ENCODE peak calls at places on chromosome 21, in nine cellular contexts. G, S, C, U, H, D, A, Z and V are unnamed samples.
A peak's percentile ranks its signal among the peaks of the same experiment; 100 is the strongest.

GRCh38 chr21:39737376-39738000 is 7.5 kb upstream of the IGSF5 start:
- DNase-seq in G (no peak), S (no peak), C (no peak), U (no peak), H (no peak), D (no peak), A (no peak), Z (no peak), V (no peak)

GRCh38 chr21:29394051-29394450 is 95.3 kb downstream of the BACH1 start:
- DNase-seq in G (no peak), S (no peak), C (no peak), U (no peak), H (no peak), D (no peak), A (no peak), Z (no peak), V (no peak)

GRCh38 chr21:34363733-34364132 is at the start of gene KCNE2:
- DNase-seq in G (no peak), S (no peak), C (no peak), U (no peak), H (peak; percentile 24), D (no peak), A (no peak), Z (peak; percentile 77), V (peak; percentile 64)

GRCh38 chr21:39776589-39776988 is 31.6 kb downstream of the IGSF5 start:
- DNase-seq in G (no peak), S (no peak), C (no peak), U (no peak), H (no peak), D (no peak), A (no peak), Z (no peak), V (no peak)

GRCh38 chr21:19326581-19327319 is 923.2 kb upstream of the TMPRSS15 start:
- DNase-seq in G (no peak), S (no peak), C (no peak), U (no peak), H (no peak), D (no peak), A (no peak), Z (no peak), V (no peak)

GRCh38 chr21:39538453-39539042 is 74.2 kb upstream of the B3GALT5 start:
- DNase-seq in G (no peak), S (no peak), C (no peak), U (peak; percentile 53), H (no peak), D (no peak), A (no peak), Z (no peak), V (no peak)

GRCh38 chr21:32934829-32935228 is 90.9 kb upstream of the OLIG2 start:
- DNase-seq in G (no peak), S (no peak), C (no peak), U (no peak), H (no peak), D (no peak), A (no peak), Z (no peak), V (no peak)

GRCh38 chr21:46005081-46005480 is 23.5 kb downstream of the COL6A1 start:
- DNase-seq in G (peak; percentile 69), S (no peak), C (no peak), U (no peak), H (no peak), D (no peak), A (no peak), Z (no peak), V (peak; percentile 81)

GRCh38 chr21:28148400-28149064 is 844.1 kb downstream of the LTN1 start:
- DNase-seq in G (no peak), S (no peak), C (no peak), U (no peak), H (no peak), D (no peak), A (no peak), Z (peak; percentile 41), V (no peak)

GRCh38 chr21:8989883-8990325 is 1531.5 kb upstream of the TPTE start:
- DNase-seq in G (no peak), S (no peak), C (peak; percentile 73), U (no peak), H (no peak), D (peak; percentile 88), A (no peak), Z (no peak), V (no peak)

GRCh38 chr21:35048706-35049617 is at the start of gene RUNX1:
- DNase-seq in G (no peak), S (peak; percentile 35), C (no peak), U (peak; percentile 91), H (peak; percentile 31), D (no peak), A (peak; percentile 33), Z (peak; percentile 52), V (peak; percentile 70)

GRCh38 chr21:36260030-36260787 is 59.8 kb upstream of the MORC3 start:
- DNase-seq in G (no peak), S (no peak), C (peak; percentile 38), U (no peak), H (no peak), D (peak; percentile 84), A (peak; percentile 44), Z (peak; percentile 33), V (no peak)
- TF ChIP-seq POLR2AphosphoS5 in G (no peak), S (no peak), C (no peak), U (no peak), H (no peak), D (no peak), A (no peak), Z (no peak), V (no peak)

DNA sequence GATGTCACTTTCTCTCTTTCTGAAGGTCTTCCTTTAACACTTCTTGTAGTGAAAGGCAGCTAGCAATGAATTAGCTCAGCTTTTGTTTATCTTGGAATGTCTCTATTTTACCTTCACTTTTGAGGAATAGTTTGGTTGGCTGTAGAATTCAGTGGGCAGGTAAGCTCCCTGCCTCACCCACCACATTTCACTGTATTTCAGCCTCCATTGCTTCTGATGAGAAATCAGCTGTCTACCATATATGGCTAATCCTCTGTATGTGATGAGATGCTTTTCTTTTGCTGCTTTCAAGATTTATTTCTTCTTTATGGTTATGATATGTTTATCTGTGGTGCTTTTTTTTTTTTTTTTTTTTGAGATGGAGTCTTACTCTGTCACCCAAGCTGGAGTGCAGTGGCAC is 70.1 kb downstream of the MRPL39 start:
- DNase-seq in G (no peak), S (no peak), C (no peak), U (no peak), H (no peak), D (no peak), A (no peak), Z (no peak), V (no peak)
- TF ChIP-seq POLR2AphosphoS5 in G (no peak), S (no peak), C (no peak), U (no peak), H (no peak), D (no peak), A (no peak), Z (no peak), V (no peak)

GRCh38 chr21:44960141-44961092 is 20.6 kb downstream of the SLX9 start:
- DNase-seq in G (peak; percentile 61), S (no peak), C (no peak), U (no peak), H (no peak), D (no peak), A (no peak), Z (no peak), V (no peak)

GRCh38 chr21:44957901-44958451 is 18.1 kb downstream of the SLX9 start:
- DNase-seq in G (peak; percentile 68), S (no peak), C (no peak), U (no peak), H (no peak), D (no peak), A (no peak), Z (no peak), V (no peak)

GRCh38 chr21:44959376-44960091 is 19.7 kb downstream of the SLX9 start:
- DNase-seq in G (peak; percentile 65), S (no peak), C (no peak), U (no peak), H (no peak), D (no peak), A (no peak), Z (no peak), V (no peak)

GRCh38 chr21:44957047-44957831 is 17.4 kb downstream of the SLX9 start:
- DNase-seq in G (peak; percentile 58), S (no peak), C (no peak), U (no peak), H (no peak), D (no peak), A (no peak), Z (no peak), V (no peak)

GRCh38 chr21:44958471-44959191 is 18.8 kb downstream of the SLX9 start:
- DNase-seq in G (peak; percentile 92), S (no peak), C (no peak), U (no peak), H (peak; percentile 66), D (no peak), A (no peak), Z (peak; percentile 48), V (no peak)
- TF ChIP-seq POLR2AphosphoS5 in G (peak; percentile 30), S (no peak), C (no peak), U (peak; percentile 76), H (peak; percentile 71), D (no peak), A (no peak), Z (no peak), V (peak; percentile 76)

GRCh38 chr21:43599728-43600127 is 59.6 kb downstream of the HSF2BP start:
- DNase-seq in G (no peak), S (no peak), C (no peak), U (no peak), H (no peak), D (no peak), A (no peak), Z (no peak), V (no peak)

GRCh38 chr21:43602277-43603229 is 56.7 kb downstream of the HSF2BP start:
- DNase-seq in G (no peak), S (no peak), C (no peak), U (no peak), H (no peak), D (no peak), A (no peak), Z (no peak), V (no peak)

GRCh38 chr21:43603230-43603626 is 56.1 kb downstream of the HSF2BP start:
- DNase-seq in G (no peak), S (no peak), C (no peak), U (no peak), H (no peak), D (no peak), A (no peak), Z (no peak), V (no peak)

GRCh38 chr21:43598416-43599120 is 60.7 kb downstream of the HSF2BP start:
- DNase-seq in G (no peak), S (no peak), C (no peak), U (no peak), H (no peak), D (no peak), A (no peak), Z (no peak), V (no peak)

DNA sequence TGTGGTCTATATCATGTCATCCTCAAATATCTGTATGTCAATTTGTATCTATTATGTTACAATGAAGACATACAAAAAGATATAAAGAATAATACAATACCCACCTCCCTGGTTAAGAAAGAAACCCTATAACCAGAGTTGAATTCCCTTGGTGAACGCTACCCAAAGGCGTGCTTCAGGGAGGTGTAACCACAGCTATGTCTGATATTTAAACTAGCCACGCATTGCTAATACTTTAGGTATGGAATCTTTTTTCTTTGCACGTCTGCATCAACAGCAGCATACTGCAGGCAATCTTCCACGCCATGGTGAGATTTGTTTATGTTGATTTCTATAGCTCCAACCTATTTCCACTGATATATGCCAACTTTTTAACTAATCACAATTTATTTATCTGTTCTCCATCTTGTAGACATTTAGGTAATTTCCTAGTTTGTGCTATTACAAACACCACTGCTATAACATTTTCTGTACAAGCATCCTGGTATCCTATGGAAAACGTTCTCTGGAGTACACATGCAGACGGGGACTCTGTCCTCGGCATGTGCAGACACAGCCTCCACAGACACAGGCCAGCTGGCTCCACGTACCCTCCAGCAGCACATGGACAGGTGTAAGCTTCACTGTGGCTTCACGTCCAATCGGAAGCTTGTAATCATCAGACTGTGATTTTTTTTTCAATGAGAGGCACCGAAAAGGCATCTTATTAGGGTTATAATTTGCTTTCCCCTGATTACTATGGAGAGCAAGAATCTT is 58.5 kb downstream of the HSF2BP start:
- DNase-seq in G (no peak), S (no peak), C (no peak), U (no peak), H (no peak), D (no peak), A (no peak), Z (no peak), V (no peak)
- TF ChIP-seq POLR2AphosphoS5 in G (no peak), S (no peak), C (peak; percentile 27), U (no peak), H (no peak), D (no peak), A (no peak), Z (no peak), V (no peak)